ENCODE peak calls at places on chromosomes 1 and 21, in ten cellular contexts. V is activated naive CD4-positive, alpha-beta T cell; O is H54; G is stimulated activated CD8-positive, alpha-beta memory T cell treated with anti-CD3 and anti-CD28 coated beads, Interleukin-15, amount 100 ng/mL, for 1 hour; T is cardiac fibroblast; K is neural crest cell; I is 8988T; A is activated CD4-positive, alpha-beta T cell treated with anti-CD3 and anti-CD28 coated beads, Interleukin-2, amount 10 ng/mL, durations not matched to agents 7 days and 5 days; Y is MCF 10A; W is T-helper 1 cell. N is an unnamed sample.

GRCh38 chr1:4965346-4965726 is 310.9 kb downstream of the AJAP1 start:
- DNase-seq in T (no peak), V (no peak), A (no peak), O (no peak), K (no peak), I (no peak), Y (no peak), G (no peak), W (no peak), N (no peak)

GRCh38 chr1:38693031-38693430 is 166.5 kb downstream of the RRAGC start:
- DNase-seq in T (no peak), I (no peak), A (no peak), G (no peak), K (no peak), V (no peak), Y (no peak), W (no peak), O (no peak), N (no peak)

GRCh38 chr1:149936992-149937705 is 470 bp upstream of the MTMR11 start:
- DNase-seq in K (no peak), W (no peak), T (peak), V (no peak), O (peak), Y (peak), G (no peak), A (no peak), I (no peak), N (peak)

GRCh38 chr21:44286716-44287632 is 1.3 kb downstream of the AIRE start:
- DNase-seq in W (no peak), I (no peak), A (no peak), Y (no peak), K (no peak), V (no peak), O (no peak), T (no peak), G (no peak), N (no peak)

GRCh38 chr1:20551945-20552727 is at the start of gene FAM43B:
- DNase-seq in T (peak), V (no peak), G (no peak), I (no peak), A (no peak), Y (no peak), W (no peak), K (peak), O (no peak), N (peak)

GRCh38 chr21:45630876-45631275 is 12.6 kb upstream of the PCBP3 start:
- DNase-seq in W (no peak), I (no peak), V (no peak), G (no peak), A (no peak), Y (no peak), T (no peak), K (no peak), O (no peak), N (no peak)

GRCh38 chr1:5943373-5944068 is 48.7 kb downstream of the NPHP4 start:
- DNase-seq in K (no peak), G (no peak), I (no peak), V (no peak), A (no peak), W (no peak), O (no peak), Y (no peak), T (no peak), N (no peak)

GRCh38 chr1:2044510-2045319 is 5.5 kb upstream of the PRKCZ start:
- DNase-seq in I (peak), T (peak), Y (peak), V (peak), G (peak), O (peak), A (peak), W (peak), K (peak), N (peak)

GRCh38 chr1:55446351-55446750 is 231.2 kb upstream of the USP24 start:
- DNase-seq in K (no peak), G (no peak), W (no peak), V (no peak), O (no peak), Y (no peak), T (no peak), I (no peak), A (no peak), N (no peak)